ENCODE peak calls at places on chromosomes 11 and 22, in six cellular contexts. One of them, this sample, is unnamed.

GRCh38 chr22:36541831-36542391 is 12.9 kb upstream of the EIF3D start:
- DNase-seq in fibroblast of mammary gland: peak; percentile 94
- DNase-seq in psoas muscle: no peak
- DNase-seq in H9: no peak
- DNase-seq in K562: peak; percentile 74
- DNase-seq in endothelial cell: no peak
- DNase-seq in this sample: peak; percentile 84

GRCh38 chr22:38080847-38081635 is 2.9 kb downstream of the SLC16A8 start:
- DNase-seq in fibroblast of mammary gland: peak; percentile 18
- DNase-seq in psoas muscle: no peak
- DNase-seq in H9: peak; percentile 76
- DNase-seq in K562: no peak
- DNase-seq in endothelial cell: peak; percentile 52
- DNase-seq in this sample: peak; percentile 34

GRCh38 chr22:45876136-45877035 is 100.6 kb downstream of the WNT7B start:
- DNase-seq in fibroblast of mammary gland: no peak
- DNase-seq in psoas muscle: no peak
- DNase-seq in H9: peak; percentile 26
- DNase-seq in K562: no peak
- DNase-seq in endothelial cell: no peak
- DNase-seq in this sample: no peak

GRCh38 chr22:49404576-49405199 is 423.0 kb downstream of the BRD1 start:
- DNase-seq in fibroblast of mammary gland: no peak
- DNase-seq in psoas muscle: no peak
- DNase-seq in H9: peak; percentile 24
- DNase-seq in K562: no peak
- DNase-seq in endothelial cell: no peak
- DNase-seq in this sample: no peak

GRCh38 chr11:74822187-74822586 is 73.5 kb downstream of the RNF169 start:
- DNase-seq in fibroblast of mammary gland: peak; percentile 68
- DNase-seq in psoas muscle: no peak
- DNase-seq in H9: no peak
- DNase-seq in K562: no peak
- DNase-seq in endothelial cell: no peak
- DNase-seq in this sample: peak; percentile 75

GRCh38 chr11:61791737-61792309 is 576 bp downstream of the TMEM258 start:
- DNase-seq in fibroblast of mammary gland: peak; percentile 96
- DNase-seq in psoas muscle: peak; percentile 61
- DNase-seq in H9: no peak
- DNase-seq in K562: peak; percentile 84
- DNase-seq in endothelial cell: peak; percentile 66
- DNase-seq in this sample: peak; percentile 97

GRCh38 chr11:73623651-73624050 is 22.7 kb upstream of the PLEKHB1 start:
- DNase-seq in fibroblast of mammary gland: no peak
- DNase-seq in psoas muscle: no peak
- DNase-seq in H9: no peak
- DNase-seq in K562: no peak
- DNase-seq in endothelial cell: no peak
- DNase-seq in this sample: no peak

GRCh38 chr11:64896448-64897022 is 18.1 kb upstream of the EHD1 start:
- DNase-seq in fibroblast of mammary gland: no peak
- DNase-seq in psoas muscle: no peak
- DNase-seq in H9: no peak
- DNase-seq in K562: no peak
- DNase-seq in endothelial cell: no peak
- DNase-seq in this sample: no peak

GRCh38 chr11:64745219-64745522 is 1.2 kb upstream of the RASGRP2 start:
- DNase-seq in fibroblast of mammary gland: no peak
- DNase-seq in psoas muscle: peak; percentile 80
- DNase-seq in H9: no peak
- DNase-seq in K562: peak; percentile 58
- DNase-seq in endothelial cell: peak; percentile 76
- DNase-seq in this sample: no peak

GRCh38 chr22:40043086-40043485 is 48.3 kb downstream of the FAM83F start:
- DNase-seq in fibroblast of mammary gland: peak; percentile 76
- DNase-seq in psoas muscle: peak; percentile 31
- DNase-seq in H9: no peak
- DNase-seq in K562: no peak
- DNase-seq in endothelial cell: no peak
- DNase-seq in this sample: peak; percentile 70

GRCh38 chr11:101617735-101618332 is 34.0 kb upstream of the TRPC6 start:
- DNase-seq in fibroblast of mammary gland: peak; percentile 68
- DNase-seq in psoas muscle: no peak
- DNase-seq in H9: peak; percentile 59
- DNase-seq in K562: no peak
- DNase-seq in endothelial cell: no peak
- DNase-seq in this sample: no peak

GRCh38 chr11:115612331-115612730 is 108.1 kb upstream of the CADM1 start:
- DNase-seq in fibroblast of mammary gland: no peak
- DNase-seq in psoas muscle: no peak
- DNase-seq in H9: peak; percentile 60
- DNase-seq in K562: no peak
- DNase-seq in endothelial cell: no peak
- DNase-seq in this sample: no peak

GRCh38 chr11:61579398-61580291 is 1.2 kb downstream of the SYT7 start:
- DNase-seq in fibroblast of mammary gland: no peak
- DNase-seq in psoas muscle: no peak
- DNase-seq in H9: peak; percentile 44
- DNase-seq in K562: no peak
- DNase-seq in endothelial cell: no peak
- DNase-seq in this sample: no peak

GRCh38 chr11:79232346-79232745 is 208.5 kb downstream of the TENM4 start:
- DNase-seq in fibroblast of mammary gland: peak; percentile 63
- DNase-seq in psoas muscle: no peak
- DNase-seq in H9: no peak
- DNase-seq in K562: no peak
- DNase-seq in endothelial cell: no peak
- DNase-seq in this sample: peak; percentile 13

GRCh38 chr11:57266157-57266556 is 29.1 kb upstream of the APLNR start:
- DNase-seq in fibroblast of mammary gland: no peak
- DNase-seq in psoas muscle: no peak
- DNase-seq in H9: no peak
- DNase-seq in K562: no peak
- DNase-seq in endothelial cell: no peak
- DNase-seq in this sample: no peak

GRCh38 chr11:117670924-117671323 is 126.1 kb downstream of the DSCAML1 start:
- DNase-seq in fibroblast of mammary gland: no peak
- DNase-seq in psoas muscle: no peak
- DNase-seq in H9: peak; percentile 68
- DNase-seq in K562: no peak
- DNase-seq in endothelial cell: no peak
- DNase-seq in this sample: no peak

GRCh38 chr11:24422371-24422770 is 74.5 kb upstream of the LUZP2 start:
- DNase-seq in fibroblast of mammary gland: no peak
- DNase-seq in psoas muscle: no peak
- DNase-seq in H9: no peak
- DNase-seq in K562: no peak
- DNase-seq in endothelial cell: no peak
- DNase-seq in this sample: peak; percentile 18

GRCh38 chr22:27075028-27075678 is 417.8 kb downstream of the MIAT start:
- DNase-seq in fibroblast of mammary gland: no peak
- DNase-seq in psoas muscle: no peak
- DNase-seq in H9: peak; percentile 49
- DNase-seq in K562: no peak
- DNase-seq in endothelial cell: peak; percentile 27
- DNase-seq in this sample: peak; percentile 13
- TF ChIP-seq CTCF in fibroblast of mammary gland: no peak
- TF ChIP-seq CTCF in psoas muscle: no peak
- TF ChIP-seq CTCF in H9: no peak
- TF ChIP-seq CTCF in K562: no peak
- TF ChIP-seq CTCF in endothelial cell: no peak
- TF ChIP-seq CTCF in this sample: no peak

GRCh38 chr11:118870396-118871343 is 13.0 kb upstream of the CXCR5 start:
- DNase-seq in fibroblast of mammary gland: peak; percentile 24
- DNase-seq in psoas muscle: no peak
- DNase-seq in H9: no peak
- DNase-seq in K562: no peak
- DNase-seq in endothelial cell: no peak
- DNase-seq in this sample: peak; percentile 42
- TF ChIP-seq CTCF in fibroblast of mammary gland: peak; percentile 13
- TF ChIP-seq CTCF in psoas muscle: no peak
- TF ChIP-seq CTCF in H9: peak; percentile 9
- TF ChIP-seq CTCF in K562: no peak
- TF ChIP-seq CTCF in endothelial cell: no peak
- TF ChIP-seq CTCF in this sample: peak; percentile 5

GRCh38 chr11:77030834-77031414 is 3.3 kb upstream of the B3GNT6 start:
- DNase-seq in fibroblast of mammary gland: no peak
- DNase-seq in psoas muscle: no peak
- DNase-seq in H9: no peak
- DNase-seq in K562: peak; percentile 53
- DNase-seq in endothelial cell: no peak
- DNase-seq in this sample: no peak
- TF ChIP-seq CTCF in fibroblast of mammary gland: no peak
- TF ChIP-seq CTCF in psoas muscle: no peak
- TF ChIP-seq CTCF in H9: peak; percentile 22
- TF ChIP-seq CTCF in K562: peak; percentile 54
- TF ChIP-seq CTCF in endothelial cell: no peak
- TF ChIP-seq CTCF in this sample: no peak

DNA sequence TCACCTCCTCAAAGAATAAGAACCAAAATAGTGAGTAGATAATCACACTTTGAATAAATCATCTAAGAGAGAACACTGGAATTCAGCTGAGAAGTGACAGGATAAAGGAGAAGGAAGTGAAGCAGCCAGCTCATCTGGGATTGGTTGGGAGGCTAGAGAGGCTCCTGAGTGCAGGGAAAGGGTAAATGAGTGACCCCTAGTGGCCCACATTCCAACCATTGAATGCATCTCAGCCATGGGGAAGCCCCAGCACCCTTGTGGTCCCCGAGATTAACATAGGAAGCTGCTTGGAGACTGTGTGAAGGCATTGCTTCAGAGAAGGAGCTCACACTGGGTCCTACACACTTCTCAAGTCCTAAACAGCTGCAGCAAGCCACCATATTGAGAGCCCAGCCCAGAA is 82.3 kb downstream of the JRKL start:
- DNase-seq in fibroblast of mammary gland: no peak
- DNase-seq in psoas muscle: no peak
- DNase-seq in H9: no peak
- DNase-seq in K562: peak; percentile 16
- DNase-seq in endothelial cell: no peak
- DNase-seq in this sample: no peak
- TF ChIP-seq CTCF in fibroblast of mammary gland: no peak
- TF ChIP-seq CTCF in psoas muscle: no peak
- TF ChIP-seq CTCF in H9: peak; percentile 36
- TF ChIP-seq CTCF in K562: no peak
- TF ChIP-seq CTCF in endothelial cell: no peak
- TF ChIP-seq CTCF in this sample: no peak

GRCh38 chr22:19717181-19717580 is 2.9 kb downstream of the SEPTIN5 start:
- DNase-seq in fibroblast of mammary gland: no peak
- DNase-seq in psoas muscle: peak; percentile 18
- DNase-seq in H9: no peak
- DNase-seq in K562: no peak
- DNase-seq in endothelial cell: no peak
- DNase-seq in this sample: no peak

GRCh38 chr22:19719488-19720021 is 3.8 kb upstream of the GP1BB start:
- DNase-seq in fibroblast of mammary gland: no peak
- DNase-seq in psoas muscle: no peak
- DNase-seq in H9: no peak
- DNase-seq in K562: no peak
- DNase-seq in endothelial cell: no peak
- DNase-seq in this sample: no peak

GRCh38 chr22:19719055-19719482 is 4.3 kb upstream of the GP1BB start:
- DNase-seq in fibroblast of mammary gland: no peak
- DNase-seq in psoas muscle: no peak
- DNase-seq in H9: no peak
- DNase-seq in K562: peak; percentile 93
- DNase-seq in endothelial cell: no peak
- DNase-seq in this sample: no peak

GRCh38 chr22:19717691-19718254 is 3.5 kb downstream of the SEPTIN5 start:
- DNase-seq in fibroblast of mammary gland: peak; percentile 50
- DNase-seq in psoas muscle: peak; percentile 84
- DNase-seq in H9: peak; percentile 65
- DNase-seq in K562: peak; percentile 98
- DNase-seq in endothelial cell: peak; percentile 87
- DNase-seq in this sample: peak; percentile 63

DNA sequence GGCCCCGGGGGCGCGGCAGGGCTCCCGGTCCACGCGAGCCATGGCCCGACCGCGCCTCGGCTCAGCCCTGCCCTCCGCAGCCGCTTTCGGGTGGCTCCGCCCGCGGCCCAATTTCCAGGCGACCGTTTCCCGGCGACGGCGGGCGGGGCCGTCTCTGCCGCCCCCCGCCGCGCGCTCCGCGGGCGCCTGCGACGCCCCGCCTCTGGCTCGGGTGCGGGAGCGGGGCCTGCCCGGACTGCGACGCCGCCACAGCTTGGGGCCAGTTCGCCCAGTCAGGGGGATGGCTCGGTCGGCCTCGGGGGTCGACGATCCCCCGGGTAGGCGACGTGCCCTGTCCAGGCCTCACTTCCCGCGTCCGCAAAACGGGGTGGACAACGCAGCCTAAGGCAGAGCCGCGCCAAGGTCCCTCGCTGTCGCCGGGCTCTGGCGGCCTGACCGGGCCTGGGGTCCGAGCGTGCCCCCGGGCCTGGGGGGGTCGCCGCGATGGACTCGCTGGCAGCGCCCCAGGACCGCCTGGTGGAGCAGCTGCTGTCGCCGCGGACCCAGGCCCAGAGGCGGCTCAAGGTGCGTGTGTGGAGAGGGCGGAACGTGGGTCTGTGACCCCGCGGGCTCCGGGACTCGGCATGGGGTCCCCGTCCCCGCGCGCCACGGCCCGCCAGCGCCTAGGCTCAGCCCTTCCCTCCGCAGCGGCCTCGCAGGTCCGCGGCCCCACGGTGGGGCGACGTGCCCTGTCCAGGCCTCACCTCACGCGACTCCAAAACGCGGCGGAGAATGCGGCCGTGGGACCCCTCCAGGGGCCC is 4.2 kb downstream of the SEPTIN5 start:
- DNase-seq in fibroblast of mammary gland: no peak
- DNase-seq in psoas muscle: no peak
- DNase-seq in H9: no peak
- DNase-seq in K562: peak; percentile 94
- DNase-seq in endothelial cell: no peak
- DNase-seq in this sample: no peak
- TF ChIP-seq CTCF in fibroblast of mammary gland: no peak
- TF ChIP-seq CTCF in psoas muscle: no peak
- TF ChIP-seq CTCF in H9: no peak
- TF ChIP-seq CTCF in K562: no peak
- TF ChIP-seq CTCF in endothelial cell: peak; percentile 69
- TF ChIP-seq CTCF in this sample: no peak

DNA sequence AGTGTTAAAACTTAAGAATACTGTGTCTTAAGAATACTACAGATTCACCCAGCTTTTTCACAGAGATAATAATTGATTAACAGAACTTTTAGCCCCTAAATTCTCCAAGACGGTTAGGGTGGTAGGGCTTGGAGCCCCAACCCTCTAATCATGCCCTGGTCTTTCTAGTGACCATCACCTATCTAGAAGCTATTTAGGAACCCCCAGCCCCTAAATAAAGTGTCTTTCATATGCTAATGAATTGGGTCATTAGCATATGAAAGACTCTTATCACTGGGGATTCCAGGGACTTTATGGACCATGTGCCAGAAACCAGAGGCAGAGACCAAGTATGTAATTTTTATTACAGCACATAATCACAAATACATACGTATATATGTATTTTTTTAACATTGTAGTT is 999.7 kb upstream of the RAG2 start:
- DNase-seq in fibroblast of mammary gland: no peak
- DNase-seq in psoas muscle: no peak
- DNase-seq in H9: no peak
- DNase-seq in K562: no peak
- DNase-seq in endothelial cell: no peak
- DNase-seq in this sample: no peak
- TF ChIP-seq CTCF in fibroblast of mammary gland: no peak
- TF ChIP-seq CTCF in psoas muscle: no peak
- TF ChIP-seq CTCF in H9: no peak
- TF ChIP-seq CTCF in K562: no peak
- TF ChIP-seq CTCF in endothelial cell: no peak
- TF ChIP-seq CTCF in this sample: no peak

GRCh38 chr11:269146-269890 is 8.9 kb upstream of the NLRP6 start:
- DNase-seq in fibroblast of mammary gland: peak; percentile 10
- DNase-seq in psoas muscle: no peak
- DNase-seq in H9: peak; percentile 10
- DNase-seq in K562: peak; percentile 67
- DNase-seq in endothelial cell: no peak
- DNase-seq in this sample: no peak
- TF ChIP-seq CTCF in fibroblast of mammary gland: no peak
- TF ChIP-seq CTCF in psoas muscle: no peak
- TF ChIP-seq CTCF in H9: peak; percentile 12
- TF ChIP-seq CTCF in K562: no peak
- TF ChIP-seq CTCF in endothelial cell: no peak
- TF ChIP-seq CTCF in this sample: no peak

This sample was measured in fibroblast of pulmonary artery.